ENCODE peak calls at places on chromosomes 16 and 17, in eight cellular contexts. One of them, this sample, is unnamed.

GRCh38 chr17:49583226-49583625 is 7.6 kb downstream of the NXPH3 start:
- DNase-seq in psoas muscle: peak; percentile 8
- DNase-seq in heart left ventricle: no peak
- DNase-seq in neural progenitor cell: no peak
- DNase-seq in heart right ventricle: no peak
- DNase-seq in mesenchymal stem cell: no peak
- DNase-seq in CD4-positive, CD25-positive, alpha-beta regulatory T cell: no peak
- DNase-seq in right lobe of liver: no peak
- DNase-seq in this sample: no peak

GRCh38 chr17:77769215-77769614 is 189.3 kb upstream of the TNRC6C start:
- DNase-seq in CD4-positive, CD25-positive, alpha-beta regulatory T cell: no peak
- DNase-seq in heart left ventricle: no peak
- DNase-seq in mesenchymal stem cell: no peak
- DNase-seq in heart right ventricle: no peak
- DNase-seq in psoas muscle: no peak
- DNase-seq in right lobe of liver: no peak
- DNase-seq in neural progenitor cell: no peak
- DNase-seq in this sample: no peak

GRCh38 chr16:55506083-55506482 is 2.8 kb upstream of the LPCAT2 start:
- DNase-seq in neural progenitor cell: no peak
- DNase-seq in heart right ventricle: no peak
- DNase-seq in CD4-positive, CD25-positive, alpha-beta regulatory T cell: no peak
- DNase-seq in mesenchymal stem cell: no peak
- DNase-seq in heart left ventricle: no peak
- DNase-seq in psoas muscle: no peak
- DNase-seq in right lobe of liver: peak; percentile 30
- DNase-seq in this sample: no peak

GRCh38 chr17:33862772-33863602 is 392.1 kb upstream of the CCL2 start:
- DNase-seq in heart left ventricle: no peak
- DNase-seq in psoas muscle: no peak
- DNase-seq in heart right ventricle: no peak
- DNase-seq in mesenchymal stem cell: no peak
- DNase-seq in right lobe of liver: no peak
- DNase-seq in neural progenitor cell: no peak
- DNase-seq in CD4-positive, CD25-positive, alpha-beta regulatory T cell: no peak
- DNase-seq in this sample: no peak

GRCh38 chr16:25020112-25020591 is 5.0 kb upstream of the ARHGAP17 start:
- DNase-seq in right lobe of liver: no peak
- DNase-seq in heart left ventricle: no peak
- DNase-seq in CD4-positive, CD25-positive, alpha-beta regulatory T cell: no peak
- DNase-seq in mesenchymal stem cell: no peak
- DNase-seq in neural progenitor cell: no peak
- DNase-seq in psoas muscle: no peak
- DNase-seq in heart right ventricle: no peak
- DNase-seq in this sample: no peak

GRCh38 chr16:1902547-1903219 is 15.5 kb downstream of the HS3ST6 start:
- DNase-seq in CD4-positive, CD25-positive, alpha-beta regulatory T cell: no peak
- DNase-seq in neural progenitor cell: peak; percentile 15
- DNase-seq in heart left ventricle: no peak
- DNase-seq in right lobe of liver: no peak
- DNase-seq in psoas muscle: peak; percentile 39
- DNase-seq in mesenchymal stem cell: no peak
- DNase-seq in heart right ventricle: no peak
- DNase-seq in this sample: no peak

GRCh38 chr17:4537451-4538235 is 17.5 kb downstream of the MYBBP1A start:
- DNase-seq in mesenchymal stem cell: no peak
- DNase-seq in neural progenitor cell: no peak
- DNase-seq in CD4-positive, CD25-positive, alpha-beta regulatory T cell: no peak
- DNase-seq in right lobe of liver: no peak
- DNase-seq in heart left ventricle: peak; percentile 57
- DNase-seq in heart right ventricle: peak; percentile 41
- DNase-seq in psoas muscle: peak; percentile 55
- DNase-seq in this sample: no peak

GRCh38 chr16:79143026-79143425 is 457.5 kb downstream of the MAF start:
- DNase-seq in CD4-positive, CD25-positive, alpha-beta regulatory T cell: no peak
- DNase-seq in right lobe of liver: no peak
- DNase-seq in heart left ventricle: no peak
- DNase-seq in mesenchymal stem cell: no peak
- DNase-seq in neural progenitor cell: no peak
- DNase-seq in heart right ventricle: no peak
- DNase-seq in psoas muscle: no peak
- DNase-seq in this sample: no peak

GRCh38 chr16:84404936-84405640 is 36.8 kb downstream of the ATP2C2 start:
- DNase-seq in right lobe of liver: no peak
- DNase-seq in heart right ventricle: no peak
- DNase-seq in heart left ventricle: no peak
- DNase-seq in CD4-positive, CD25-positive, alpha-beta regulatory T cell: no peak
- DNase-seq in neural progenitor cell: no peak
- DNase-seq in psoas muscle: no peak
- DNase-seq in mesenchymal stem cell: no peak
- DNase-seq in this sample: no peak

GRCh38 chr16:23832882-23833281 is 2.9 kb upstream of the PRKCB start:
- DNase-seq in heart right ventricle: no peak
- DNase-seq in mesenchymal stem cell: no peak
- DNase-seq in CD4-positive, CD25-positive, alpha-beta regulatory T cell: no peak
- DNase-seq in neural progenitor cell: no peak
- DNase-seq in right lobe of liver: no peak
- DNase-seq in heart left ventricle: no peak
- DNase-seq in psoas muscle: no peak
- DNase-seq in this sample: no peak

GRCh38 chr17:64411999-64412771 is 21.5 kb upstream of the PECAM1 start:
- DNase-seq in CD4-positive, CD25-positive, alpha-beta regulatory T cell: no peak
- DNase-seq in heart right ventricle: peak; percentile 56
- DNase-seq in neural progenitor cell: peak; percentile 87
- DNase-seq in mesenchymal stem cell: peak; percentile 58
- DNase-seq in heart left ventricle: peak; percentile 69
- DNase-seq in psoas muscle: peak; percentile 65
- DNase-seq in right lobe of liver: no peak
- DNase-seq in this sample: peak; percentile 86
- H3K4me1 ChIP-seq in CD4-positive, CD25-positive, alpha-beta regulatory T cell: no peaks in the 10 kb centered on the region
- H3K4me1 ChIP-seq in heart right ventricle: peaks cover 22% of the 10 kb centered on the region
- H3K4me1 ChIP-seq in neural progenitor cell: peaks cover 17% of the 10 kb centered on the region
- H3K4me1 ChIP-seq in mesenchymal stem cell: peaks cover 15% of the 10 kb centered on the region
- H3K4me1 ChIP-seq in heart left ventricle: peaks cover 27% of the 10 kb centered on the region
- H3K4me1 ChIP-seq in psoas muscle: no peaks in the 10 kb centered on the region
- H3K4me1 ChIP-seq in right lobe of liver: no peaks in the 10 kb centered on the region
- H3K4me1 ChIP-seq in this sample: peaks cover 9% of the 10 kb centered on the region

DNA sequence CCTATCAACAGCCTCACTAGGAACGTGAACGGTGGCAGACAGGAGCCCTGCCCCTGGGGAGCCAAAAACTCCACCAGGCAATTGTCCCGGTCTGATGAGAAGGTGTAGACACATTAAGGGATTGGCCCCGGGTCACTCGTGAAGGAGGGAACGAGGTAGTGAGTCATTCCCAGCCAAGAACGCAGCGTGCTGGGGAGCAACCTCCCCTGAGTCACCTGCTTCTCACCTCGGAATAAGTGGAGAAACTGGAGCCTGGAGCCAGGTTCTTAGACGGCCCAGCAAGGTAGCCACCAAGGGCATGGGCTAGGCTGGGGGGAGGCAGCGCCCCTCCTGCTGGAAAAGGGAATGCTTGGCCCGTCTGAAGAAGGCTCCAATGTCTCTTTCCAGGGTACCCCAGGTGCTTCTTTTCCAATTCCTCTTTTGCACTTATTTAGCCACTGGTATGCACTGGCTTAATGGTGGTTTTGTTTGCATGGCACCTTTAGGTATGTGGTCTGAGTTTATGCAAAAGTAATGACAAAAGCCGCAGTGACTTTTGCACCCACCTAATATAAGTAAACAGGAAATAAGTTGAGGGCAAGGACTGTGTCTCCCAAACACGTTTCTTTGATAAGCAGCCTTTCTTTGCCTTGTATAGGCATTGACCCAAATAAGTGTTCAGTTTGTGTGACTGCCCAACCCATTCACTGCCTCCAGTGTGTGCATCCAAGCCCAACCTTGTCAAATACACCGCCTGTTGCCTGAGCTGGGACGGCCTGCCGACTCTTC is 1.8 kb upstream of the HELZ start:
- DNase-seq in psoas muscle: peak; percentile 53
- DNase-seq in right lobe of liver: peak; percentile 60
- DNase-seq in mesenchymal stem cell: peak; percentile 67
- DNase-seq in heart left ventricle: no peak
- DNase-seq in CD4-positive, CD25-positive, alpha-beta regulatory T cell: peak; percentile 44
- DNase-seq in neural progenitor cell: peak; percentile 28
- DNase-seq in heart right ventricle: no peak
- DNase-seq in this sample: peak; percentile 83
- H3K4me3 ChIP-seq in psoas muscle: peak overlapping the region; percentile 90
- H3K4me3 ChIP-seq in right lobe of liver: peak overlapping the region; percentile 98
- H3K4me3 ChIP-seq in mesenchymal stem cell: peak overlapping the region; percentile 17
- H3K4me3 ChIP-seq in heart left ventricle: no peak overlapping the region
- H3K4me3 ChIP-seq in CD4-positive, CD25-positive, alpha-beta regulatory T cell: peak overlapping the region; percentile 26
- H3K4me3 ChIP-seq in neural progenitor cell: peak overlapping the region; percentile 96
- H3K4me3 ChIP-seq in heart right ventricle: peak overlapping the region; percentile 99
- H3K4me3 ChIP-seq in this sample: peak overlapping the region; percentile 100

GRCh38 chr17:75695141-75695829 is 26.0 kb upstream of the ITGB4 start:
- DNase-seq in CD4-positive, CD25-positive, alpha-beta regulatory T cell: no peak
- DNase-seq in heart right ventricle: no peak
- DNase-seq in neural progenitor cell: no peak
- DNase-seq in psoas muscle: no peak
- DNase-seq in mesenchymal stem cell: peak; percentile 88
- DNase-seq in right lobe of liver: no peak
- DNase-seq in heart left ventricle: no peak
- DNase-seq in this sample: no peak
- H3K27ac ChIP-seq in CD4-positive, CD25-positive, alpha-beta regulatory T cell: no peak overlapping the region
- H3K27ac ChIP-seq in heart right ventricle: peak overlapping the region; percentile 85
- H3K27ac ChIP-seq in neural progenitor cell: no peak overlapping the region
- H3K27ac ChIP-seq in psoas muscle: peak overlapping the region; percentile 85
- H3K27ac ChIP-seq in mesenchymal stem cell: peak overlapping the region; percentile 99
- H3K27ac ChIP-seq in right lobe of liver: no peak overlapping the region
- H3K27ac ChIP-seq in heart left ventricle: peak overlapping the region; percentile 26
- H3K27ac ChIP-seq in this sample: no peak overlapping the region

GRCh38 chr17:82446124-82446523 is 4.4 kb downstream of the CYBC1 start:
- DNase-seq in heart left ventricle: no peak
- DNase-seq in psoas muscle: no peak
- DNase-seq in neural progenitor cell: no peak
- DNase-seq in mesenchymal stem cell: no peak
- DNase-seq in right lobe of liver: no peak
- DNase-seq in CD4-positive, CD25-positive, alpha-beta regulatory T cell: no peak
- DNase-seq in heart right ventricle: no peak
- DNase-seq in this sample: no peak
- H3K4me1 ChIP-seq in heart left ventricle: peaks cover 29% of the 10 kb centered on the region
- H3K4me1 ChIP-seq in psoas muscle: peaks cover 7% of the 10 kb centered on the region
- H3K4me1 ChIP-seq in neural progenitor cell: peaks cover 7% of the 10 kb centered on the region
- H3K4me1 ChIP-seq in mesenchymal stem cell: peaks cover 34% of the 10 kb centered on the region
- H3K4me1 ChIP-seq in right lobe of liver: no peaks in the 10 kb centered on the region
- H3K4me1 ChIP-seq in CD4-positive, CD25-positive, alpha-beta regulatory T cell: peaks cover 33% of the 10 kb centered on the region
- H3K4me1 ChIP-seq in heart right ventricle: peaks cover 8% of the 10 kb centered on the region
- H3K4me1 ChIP-seq in this sample: peaks cover 12% of the 10 kb centered on the region

DNA sequence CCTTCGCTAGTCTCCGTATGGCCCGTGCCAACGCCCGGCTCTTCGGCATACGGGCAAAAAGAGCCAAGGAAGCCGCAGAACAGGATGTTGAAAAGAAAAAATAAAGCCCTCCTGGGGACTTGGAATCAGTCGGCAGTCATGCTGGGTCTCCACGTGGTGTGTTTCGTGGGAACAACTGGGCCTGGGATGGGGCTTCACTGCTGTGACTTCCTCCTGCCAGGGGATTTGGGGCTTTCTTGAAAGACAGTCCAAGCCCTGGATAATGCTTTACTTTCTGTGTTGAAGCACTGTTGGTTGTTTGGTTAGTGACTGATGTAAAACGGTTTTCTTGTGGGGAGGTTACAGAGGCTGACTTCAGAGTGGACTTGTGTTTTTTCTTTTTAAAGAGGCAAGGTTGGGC is 2.5 kb downstream of the RPL13 start:
- DNase-seq in heart left ventricle: no peak
- DNase-seq in neural progenitor cell: no peak
- DNase-seq in heart right ventricle: no peak
- DNase-seq in right lobe of liver: no peak
- DNase-seq in mesenchymal stem cell: no peak
- DNase-seq in psoas muscle: no peak
- DNase-seq in CD4-positive, CD25-positive, alpha-beta regulatory T cell: no peak
- DNase-seq in this sample: no peak
- H3K4me3 ChIP-seq in heart left ventricle: no peak overlapping the region
- H3K4me3 ChIP-seq in neural progenitor cell: no peak overlapping the region
- H3K4me3 ChIP-seq in heart right ventricle: no peak overlapping the region
- H3K4me3 ChIP-seq in right lobe of liver: no peak overlapping the region
- H3K4me3 ChIP-seq in mesenchymal stem cell: no peak overlapping the region
- H3K4me3 ChIP-seq in psoas muscle: peak overlapping the region; percentile 94
- H3K4me3 ChIP-seq in CD4-positive, CD25-positive, alpha-beta regulatory T cell: no peak overlapping the region
- H3K4me3 ChIP-seq in this sample: no peak overlapping the region

DNA sequence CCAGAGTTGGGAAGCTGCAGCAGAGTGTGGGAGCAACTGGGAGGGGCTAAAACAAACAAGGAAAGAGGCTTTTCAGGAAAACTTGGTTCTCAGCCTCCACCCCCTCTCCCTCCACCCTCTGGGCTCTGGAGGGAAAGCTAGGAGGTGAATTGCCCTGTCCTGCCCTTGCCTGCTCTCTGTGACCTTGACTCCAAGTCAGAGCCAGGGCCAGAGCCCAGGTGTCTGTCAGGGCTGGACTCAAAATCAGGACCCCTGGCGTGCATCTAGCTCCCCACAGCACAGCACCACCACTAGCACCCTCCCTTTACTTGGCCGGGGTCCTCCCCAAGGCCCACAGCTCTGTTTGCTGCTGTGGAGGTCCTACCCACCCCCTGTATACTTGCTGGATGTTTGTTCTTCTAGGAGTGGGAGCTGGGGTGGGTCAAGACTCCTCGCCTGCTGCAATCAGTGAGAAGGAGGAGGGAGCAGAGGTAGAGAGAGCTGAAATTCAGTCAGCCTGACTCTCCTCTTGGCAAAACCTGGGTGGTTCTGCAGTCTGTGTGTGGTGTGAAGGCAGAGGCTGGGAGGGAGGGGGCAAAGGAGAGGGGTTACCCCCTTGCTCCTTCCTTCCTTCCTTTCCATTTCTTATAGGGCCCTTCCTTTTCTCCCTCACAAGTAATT is 2.8 kb upstream of the NR1D1 start:
- DNase-seq in heart right ventricle: no peak
- DNase-seq in CD4-positive, CD25-positive, alpha-beta regulatory T cell: no peak
- DNase-seq in right lobe of liver: no peak
- DNase-seq in psoas muscle: peak; percentile 45
- DNase-seq in neural progenitor cell: no peak
- DNase-seq in heart left ventricle: peak; percentile 18
- DNase-seq in mesenchymal stem cell: no peak
- DNase-seq in this sample: no peak
- H3K27ac ChIP-seq in heart right ventricle: peak overlapping the region; percentile 40
- H3K27ac ChIP-seq in CD4-positive, CD25-positive, alpha-beta regulatory T cell: peak overlapping the region; percentile 55
- H3K27ac ChIP-seq in right lobe of liver: no peak overlapping the region
- H3K27ac ChIP-seq in psoas muscle: peak overlapping the region; percentile 99
- H3K27ac ChIP-seq in neural progenitor cell: no peak overlapping the region
- H3K27ac ChIP-seq in heart left ventricle: peak overlapping the region; percentile 71
- H3K27ac ChIP-seq in mesenchymal stem cell: no peak overlapping the region
- H3K27ac ChIP-seq in this sample: peak overlapping the region; percentile 48

GRCh38 chr17:2237521-2237921 is 66.1 kb downstream of the SMG6 start:
- DNase-seq in heart right ventricle: peak; percentile 41
- DNase-seq in neural progenitor cell: no peak
- DNase-seq in right lobe of liver: no peak
- DNase-seq in mesenchymal stem cell: peak; percentile 64
- DNase-seq in CD4-positive, CD25-positive, alpha-beta regulatory T cell: no peak
- DNase-seq in psoas muscle: peak; percentile 69
- DNase-seq in heart left ventricle: peak; percentile 62
- DNase-seq in this sample: no peak
- H3K4me1 ChIP-seq in heart right ventricle: peaks cover 47% of the 10 kb centered on the region
- H3K4me1 ChIP-seq in neural progenitor cell: peaks cover 10% of the 10 kb centered on the region
- H3K4me1 ChIP-seq in right lobe of liver: no peaks in the 10 kb centered on the region
- H3K4me1 ChIP-seq in mesenchymal stem cell: peaks cover 22% of the 10 kb centered on the region
- H3K4me1 ChIP-seq in CD4-positive, CD25-positive, alpha-beta regulatory T cell: no peaks in the 10 kb centered on the region
- H3K4me1 ChIP-seq in psoas muscle: peaks cover 60% of the 10 kb centered on the region
- H3K4me1 ChIP-seq in heart left ventricle: peaks cover 77% of the 10 kb centered on the region
- H3K4me1 ChIP-seq in this sample: peaks cover 18% of the 10 kb centered on the region

This sample was measured in left lung.